ENCODE peak calls at places on chromosomes 5 and 9, in four cellular contexts. C, J, N and K are unnamed samples.

GRCh38 chr9:12813960-12814876 is 39.4 kb downstream of the LURAP1L start:
- DNase-seq in C (peak), J (no peak), N (no peak), K (no peak)

GRCh38 chr9:97316904-97317303 is 9.4 kb downstream of the CCDC180 start:
- DNase-seq in C (no peak), J (no peak), N (no peak), K (no peak)

GRCh38 chr5:1745190-1745805 is 54.3 kb downstream of the MRPL36 start:
- DNase-seq in C (no peak), J (no peak), N (peak), K (no peak)

GRCh38 chr5:135241536-135241935 is 157.5 kb downstream of the MACROH2A1 start:
- DNase-seq in C (no peak), J (no peak), N (peak), K (no peak)

GRCh38 chr5:167406503-167406902 is 884.9 kb upstream of the WWC1 start:
- DNase-seq in C (no peak), J (no peak), N (no peak), K (no peak)

GRCh38 chr5:6448622-6449464 is at the start of gene UBE2QL1:
- DNase-seq in C (peak), J (no peak), N (peak), K (peak)

GRCh38 chr9:32350682-32351081 is 33.8 kb upstream of the ACO1 start:
- DNase-seq in C (peak), J (no peak), N (no peak), K (no peak)

GRCh38 chr9:2833096-2833495 is 10.8 kb downstream of the PUM3 start:
- DNase-seq in C (no peak), J (no peak), N (no peak), K (no peak)

GRCh38 chr9:93822229-93822628 is 132.9 kb downstream of the BARX1 start:
- DNase-seq in C (no peak), J (no peak), N (peak), K (no peak)

GRCh38 chr9:134071149-134071548 is 3.3 kb upstream of the BRD3 start:
- DNase-seq in C (no peak), J (no peak), N (peak), K (no peak)

GRCh38 chr5:115439042-115439441 is 105.5 kb downstream of the FEM1C start:
- DNase-seq in C (no peak), J (no peak), N (no peak), K (no peak)

GRCh38 chr5:39775058-39775457 is 350.3 kb upstream of the DAB2 start:
- DNase-seq in C (no peak), J (no peak), N (no peak), K (no peak)

GRCh38 chr5:52710972-52711596 is 76.6 kb upstream of the ITGA1 start:
- DNase-seq in C (no peak), J (no peak), N (no peak), K (no peak)

GRCh38 chr5:138610468-138611294 is 35.5 kb upstream of the HSPA9 start:
- DNase-seq in C (no peak), J (no peak), N (peak), K (no peak)

GRCh38 chr9:108322326-108323098 is 533.3 kb downstream of the ACTL7B start:
- DNase-seq in C (no peak), J (no peak), N (no peak), K (no peak)